ENCODE peak calls at places on chromosomes 12 and 14, in four cellular contexts. One of them, this sample, is unnamed.

GRCh38 chr12:65881965-65882413 is 57.7 kb downstream of the HMGA2 start:
- DNase-seq in effector CD8-positive, alpha-beta T cell: no peak
- DNase-seq in AG10803: peak
- DNase-seq in HuH-7: no peak
- DNase-seq in this sample: no peak

GRCh38 chr12:122203301-122203967 is at the start of gene B3GNT4:
- DNase-seq in effector CD8-positive, alpha-beta T cell: peak
- DNase-seq in HuH-7: peak
- DNase-seq in AG10803: peak
- DNase-seq in this sample: peak

GRCh38 chr14:75976838-75977237 is 5.0 kb downstream of the TGFB3 start:
- DNase-seq in AG10803: no peak
- DNase-seq in effector CD8-positive, alpha-beta T cell: no peak
- DNase-seq in HuH-7: no peak
- DNase-seq in this sample: no peak

GRCh38 chr12:46304080-46304479 is 35.2 kb upstream of the SLC38A1 start:
- DNase-seq in HuH-7: no peak
- DNase-seq in effector CD8-positive, alpha-beta T cell: no peak
- DNase-seq in AG10803: peak
- DNase-seq in this sample: no peak

GRCh38 chr12:122421263-122421814 is 1.1 kb downstream of the CLIP1 start:
- DNase-seq in effector CD8-positive, alpha-beta T cell: no peak
- DNase-seq in AG10803: peak
- DNase-seq in HuH-7: no peak
- DNase-seq in this sample: peak

GRCh38 chr14:20907214-20907613 is 16.0 kb downstream of the RNASE3 start:
- DNase-seq in AG10803: no peak
- DNase-seq in effector CD8-positive, alpha-beta T cell: no peak
- DNase-seq in HuH-7: no peak
- DNase-seq in this sample: no peak

GRCh38 chr14:59360923-59361794 is 104.0 kb downstream of the GPR135 start:
- DNase-seq in effector CD8-positive, alpha-beta T cell: no peak
- DNase-seq in HuH-7: peak
- DNase-seq in AG10803: peak
- DNase-seq in this sample: peak

GRCh38 chr12:120170631-120171030 is 23.9 kb downstream of the GCN1 start:
- DNase-seq in effector CD8-positive, alpha-beta T cell: no peak
- DNase-seq in HuH-7: no peak
- DNase-seq in AG10803: no peak
- DNase-seq in this sample: no peak

GRCh38 chr12:121239704-121240420 is 29.9 kb downstream of the P2RX4 start:
- DNase-seq in effector CD8-positive, alpha-beta T cell: no peak
- DNase-seq in HuH-7: no peak
- DNase-seq in AG10803: no peak
- DNase-seq in this sample: no peak

GRCh38 chr14:102931580-102932285 is 9.3 kb downstream of the AMN start:
- DNase-seq in HuH-7: no peak
- DNase-seq in effector CD8-positive, alpha-beta T cell: no peak
- DNase-seq in AG10803: no peak
- DNase-seq in this sample: no peak

GRCh38 chr12:72564120-72564519 is 291.9 kb downstream of the TRHDE start:
- DNase-seq in effector CD8-positive, alpha-beta T cell: no peak
- DNase-seq in AG10803: no peak
- DNase-seq in HuH-7: no peak
- DNase-seq in this sample: no peak

GRCh38 chr12:42910656-42911055 is 321.1 kb upstream of the PRICKLE1 start:
- DNase-seq in HuH-7: no peak
- DNase-seq in AG10803: no peak
- DNase-seq in effector CD8-positive, alpha-beta T cell: no peak
- DNase-seq in this sample: no peak

GRCh38 chr12:58540480-58541299 is 379.6 kb downstream of the LRIG3 start:
- DNase-seq in HuH-7: peak
- DNase-seq in AG10803: peak
- DNase-seq in effector CD8-positive, alpha-beta T cell: no peak
- DNase-seq in this sample: peak

GRCh38 chr14:54481695-54482094 is 7.1 kb downstream of the GMFB start:
- DNase-seq in effector CD8-positive, alpha-beta T cell: no peak
- DNase-seq in HuH-7: no peak
- DNase-seq in AG10803: no peak
- DNase-seq in this sample: no peak

GRCh38 chr14:68011629-68012028 is 192.1 kb downstream of the RAD51B start:
- DNase-seq in effector CD8-positive, alpha-beta T cell: no peak
- DNase-seq in HuH-7: no peak
- DNase-seq in AG10803: peak
- DNase-seq in this sample: no peak

GRCh38 chr12:2240390-2240789 is 187.6 kb downstream of the CACNA1C start:
- DNase-seq in HuH-7: no peak
- DNase-seq in effector CD8-positive, alpha-beta T cell: no peak
- DNase-seq in AG10803: no peak
- DNase-seq in this sample: no peak

GRCh38 chr14:63542231-63542999 is 762 bp downstream of the PPP2R5E start:
- DNase-seq in AG10803: peak
- DNase-seq in effector CD8-positive, alpha-beta T cell: no peak
- DNase-seq in HuH-7: no peak
- DNase-seq in this sample: no peak

GRCh38 chr14:99681101-99681831 is 2.8 kb upstream of the CYP46A1 start:
- DNase-seq in effector CD8-positive, alpha-beta T cell: no peak
- DNase-seq in HuH-7: no peak
- DNase-seq in AG10803: no peak
- DNase-seq in this sample: no peak

GRCh38 chr14:53151867-53152626 is 1.1 kb downstream of the DDHD1 start:
- DNase-seq in AG10803: peak
- DNase-seq in HuH-7: peak
- DNase-seq in effector CD8-positive, alpha-beta T cell: peak
- DNase-seq in this sample: peak

GRCh38 chr12:55707841-55708694 is at the start of gene ITGA7:
- DNase-seq in HuH-7: peak
- DNase-seq in effector CD8-positive, alpha-beta T cell: peak
- DNase-seq in AG10803: no peak
- DNase-seq in this sample: no peak

GRCh38 chr12:124630791-124631313 is 63.4 kb upstream of the NCOR2 start:
- DNase-seq in HuH-7: no peak
- DNase-seq in effector CD8-positive, alpha-beta T cell: no peak
- DNase-seq in AG10803: no peak
- DNase-seq in this sample: peak

GRCh38 chr14:22996823-22997301 is 13.1 kb downstream of the C14orf93 start:
- DNase-seq in effector CD8-positive, alpha-beta T cell: no peak
- DNase-seq in HuH-7: no peak
- DNase-seq in AG10803: no peak
- DNase-seq in this sample: no peak

GRCh38 chr12:117662620-117663395 is 301.4 kb upstream of the NOS1 start:
- DNase-seq in effector CD8-positive, alpha-beta T cell: no peak
- DNase-seq in AG10803: peak
- DNase-seq in HuH-7: no peak
- DNase-seq in this sample: peak

GRCh38 chr14:64411001-64411400 is 22.8 kb downstream of the MTHFD1 start:
- DNase-seq in effector CD8-positive, alpha-beta T cell: no peak
- DNase-seq in AG10803: no peak
- DNase-seq in HuH-7: no peak
- DNase-seq in this sample: no peak

GRCh38 chr12:65655074-65655493 is 169.2 kb upstream of the HMGA2 start:
- DNase-seq in effector CD8-positive, alpha-beta T cell: no peak
- DNase-seq in HuH-7: no peak
- DNase-seq in AG10803: no peak
- DNase-seq in this sample: no peak

GRCh38 chr12:34236073-34236472 is 213.8 kb downstream of the ALG10 start:
- DNase-seq in HuH-7: no peak
- DNase-seq in AG10803: no peak
- DNase-seq in effector CD8-positive, alpha-beta T cell: no peak
- DNase-seq in this sample: no peak

GRCh38 chr14:52356025-52356424 is 41.9 kb downstream of the PTGER2 start:
- DNase-seq in effector CD8-positive, alpha-beta T cell: no peak
- DNase-seq in HuH-7: no peak
- DNase-seq in AG10803: no peak
- DNase-seq in this sample: no peak

GRCh38 chr12:53533476-53533875 is 26.2 kb upstream of the NPFF start:
- DNase-seq in effector CD8-positive, alpha-beta T cell: no peak
- DNase-seq in HuH-7: no peak
- DNase-seq in AG10803: no peak
- DNase-seq in this sample: no peak

GRCh38 chr12:25241171-25242020 is 9.3 kb downstream of the KRAS start:
- DNase-seq in effector CD8-positive, alpha-beta T cell: no peak
- DNase-seq in AG10803: peak
- DNase-seq in HuH-7: no peak
- DNase-seq in this sample: no peak

GRCh38 chr12:111088409-111088808 is 168.0 kb upstream of the MYL2 start:
- DNase-seq in HuH-7: no peak
- DNase-seq in AG10803: no peak
- DNase-seq in effector CD8-positive, alpha-beta T cell: no peak
- DNase-seq in this sample: no peak

GRCh38 chr12:111254106-111254505 is 114.8 kb downstream of the PHETA1 start:
- DNase-seq in AG10803: no peak
- DNase-seq in HuH-7: no peak
- DNase-seq in effector CD8-positive, alpha-beta T cell: no peak
- DNase-seq in this sample: no peak

GRCh38 chr12:67747869-67748760 is 99.6 kb downstream of the DYRK2 start:
- DNase-seq in AG10803: peak
- DNase-seq in HuH-7: peak
- DNase-seq in effector CD8-positive, alpha-beta T cell: no peak
- DNase-seq in this sample: peak

GRCh38 chr12:94603434-94604068 is 46.8 kb downstream of the TMCC3 start:
- DNase-seq in AG10803: no peak
- DNase-seq in effector CD8-positive, alpha-beta T cell: peak
- DNase-seq in HuH-7: no peak
- DNase-seq in this sample: no peak